ENCODE peak calls at places on chromosomes 2 and 18, in nine cellular contexts. C, B, U, D, O, S, R, X and P are unnamed samples.

GRCh38 chr2:47039502-47039870 is 115.6 kb downstream of the STPG4 start:
- DNase-seq in O (no peak), S (no peak), X (no peak), U (no peak), R (no peak), C (no peak), D (no peak), B (no peak), P (no peak)

GRCh38 chr2:177147834-177148233 is 64.8 kb upstream of the HNRNPA3 start:
- DNase-seq in B (no peak), O (no peak), C (no peak), S (no peak), D (no peak), X (no peak), R (no peak), U (no peak), P (no peak)

GRCh38 chr2:230891108-230891507 is 26.4 kb downstream of the ITM2C start:
- DNase-seq in D (no peak), B (no peak), C (no peak), X (peak), U (no peak), O (no peak), S (no peak), R (no peak), P (peak)

GRCh38 chr2:186959486-186959885 is 110.5 kb upstream of the ZSWIM2 start:
- DNase-seq in C (no peak), D (no peak), X (no peak), U (no peak), B (no peak), S (no peak), R (no peak), O (no peak), P (no peak)

GRCh38 chr2:223054193-223054781 is 2.3 kb downstream of the KCNE4 start:
- DNase-seq in U (no peak), R (peak), C (no peak), X (peak), B (no peak), S (no peak), O (peak), D (no peak), P (no peak)

GRCh38 chr2:119647440-119648169 is 31.4 kb upstream of the TMEM177 start:
- DNase-seq in C (no peak), U (no peak), B (no peak), D (no peak), O (no peak), S (no peak), X (peak), R (peak), P (no peak)

GRCh38 chr2:122736279-122736678 is 980.8 kb downstream of the TSN start:
- DNase-seq in R (peak), C (no peak), S (no peak), O (no peak), B (peak), D (no peak), X (no peak), U (peak), P (no peak)

GRCh38 chr2:71637168-71637567 is 183.8 kb downstream of the DYSF start:
- DNase-seq in C (no peak), O (no peak), U (no peak), B (no peak), S (no peak), X (no peak), D (no peak), R (no peak), P (no peak)

GRCh38 chr2:196434217-196434616 is 205.3 kb upstream of the CCDC150 start:
- DNase-seq in B (no peak), R (no peak), X (no peak), C (no peak), O (no peak), S (no peak), U (no peak), D (no peak), P (no peak)

GRCh38 chr2:128664499-128664971 is 345.9 kb upstream of the HS6ST1 start:
- DNase-seq in R (no peak), U (no peak), X (no peak), O (peak), D (no peak), S (no peak), C (no peak), B (no peak), P (no peak)

GRCh38 chr2:24893934-24894333 is 26.1 kb downstream of the ADCY3 start:
- DNase-seq in S (no peak), B (no peak), X (peak), C (no peak), O (peak), U (no peak), D (no peak), R (peak), P (no peak)

GRCh38 chr2:196944570-196944969 is 18.1 kb upstream of the PGAP1 start:
- DNase-seq in D (no peak), S (no peak), X (no peak), B (no peak), O (no peak), R (no peak), C (no peak), U (no peak), P (no peak)

GRCh38 chr2:222360997-222361396 is 62.2 kb upstream of the PAX3 start:
- DNase-seq in S (no peak), C (no peak), U (no peak), O (no peak), B (no peak), D (no peak), X (no peak), R (no peak), P (no peak)

GRCh38 chr2:172438741-172439508 is 11.5 kb downstream of the ITGA6 start:
- DNase-seq in R (peak), O (peak), B (no peak), D (no peak), X (peak), C (no peak), U (no peak), S (no peak), P (no peak)

GRCh38 chr2:240876475-240877251 is 8.0 kb downstream of the AGXT start:
- DNase-seq in X (no peak), R (no peak), C (no peak), D (no peak), O (no peak), B (no peak), U (peak), S (no peak), P (no peak)

GRCh38 chr18:43534511-43534910 is 257.2 kb upstream of the SYT4 start:
- DNase-seq in R (peak), D (no peak), B (no peak), O (peak), C (no peak), U (no peak), X (no peak), S (no peak), P (no peak)

GRCh38 chr2:226891780-226892590 is 56.1 kb downstream of the RHBDD1 start:
- DNase-seq in R (peak), S (no peak), D (no peak), U (no peak), C (no peak), B (no peak), O (peak), X (peak), P (no peak)

GRCh38 chr2:43634604-43635306 is 2.3 kb upstream of the PLEKHH2 start:
- DNase-seq in X (peak), D (peak), C (no peak), S (no peak), U (no peak), B (peak), R (peak), O (peak), P (no peak)

GRCh38 chr2:51085679-51086078 is 53.7 kb upstream of the NRXN1 start:
- DNase-seq in S (no peak), D (peak), B (no peak), U (no peak), X (peak), C (no peak), O (no peak), R (no peak), P (no peak)